ENCODE peak calls at places on chromosomes 13 and 19, in four cellular contexts. P is fibroblast of lung, M is body of pancreas, R is K562. J is an unnamed sample.
A peak's percentile ranks its signal among the peaks of the same experiment; 100 is the strongest.

GRCh38 chr13:27967203-27967735 is 1.8 kb downstream of the CDX2 start:
- DNase-seq in P (no peak), M (no peak), R (no peak), J (no peak)

GRCh38 chr13:48043789-48044503 is 6.4 kb downstream of the NUDT15 start:
- DNase-seq in P (peak; percentile 62), M (no peak), R (no peak), J (no peak)

GRCh38 chr13:105956891-105957290 is 578.6 kb downstream of the EFNB2 start:
- DNase-seq in P (peak; percentile 35), M (no peak), R (no peak), J (no peak)

GRCh38 chr13:73828811-73829210 is 305.4 kb downstream of the KLF12 start:
- DNase-seq in P (no peak), M (no peak), R (no peak), J (no peak)

GRCh38 chr13:43831088-43831487 is 44.3 kb upstream of the ENOX1 start:
- DNase-seq in P (peak; percentile 55), M (no peak), R (no peak), J (no peak)

GRCh38 chr19:41031926-41032325 is 40.8 kb downstream of the CYP2B6 start:
- DNase-seq in P (no peak), M (no peak), R (no peak), J (no peak)

GRCh38 chr13:26061947-26062346 is 10.1 kb upstream of the SHISA2 start:
- DNase-seq in P (peak; percentile 68), M (no peak), R (no peak), J (peak; percentile 41)

GRCh38 chr19:14127929-14128509 is 8.4 kb downstream of the ASF1B start:
- DNase-seq in P (no peak), M (peak; percentile 50), R (no peak), J (no peak)

GRCh38 chr13:35723061-35723461 is 246.6 kb upstream of the MAB21L1 start:
- DNase-seq in P (peak; percentile 75), M (peak; percentile 15), R (no peak), J (no peak)

GRCh38 chr19:1292419-1293151 is 6.9 kb downstream of the EFNA2 start:
- DNase-seq in P (no peak), M (no peak), R (no peak), J (no peak)

GRCh38 chr13:26813626-26814348 is 53.2 kb upstream of the GPR12 start:
- DNase-seq in P (no peak), M (no peak), R (no peak), J (no peak)

GRCh38 chr13:28528848-28529247 is 33.9 kb upstream of the FLT1 start:
- DNase-seq in P (no peak), M (no peak), R (no peak), J (peak; percentile 20)

GRCh38 chr13:25469179-25469545 is 97.4 kb downstream of the ATP8A2 start:
- DNase-seq in P (no peak), M (no peak), R (no peak), J (no peak)

GRCh38 chr13:31765441-31765840 is 26.1 kb downstream of the RXFP2 start:
- DNase-seq in P (peak; percentile 61), M (no peak), R (no peak), J (no peak)

GRCh38 chr13:102699419-102699961 is 4.6 kb upstream of the METTL21C start:
- DNase-seq in P (no peak), M (no peak), R (no peak), J (no peak)

GRCh38 chr19:18205180-18205915 is 1.5 kb upstream of the RAB3A start:
- DNase-seq in P (peak; percentile 82), M (peak; percentile 79), R (peak; percentile 65), J (peak; percentile 92)

GRCh38 chr19:15303105-15303780 is 29.1 kb downstream of the BRD4 start:
- DNase-seq in P (peak; percentile 80), M (no peak), R (no peak), J (no peak)

GRCh38 chr19:19226663-19227062 is 14.9 kb downstream of the NCAN start:
- DNase-seq in P (no peak), M (no peak), R (no peak), J (no peak)

GRCh38 chr19:6236310-6237291 is 43.2 kb downstream of the MLLT1 start:
- DNase-seq in P (no peak), M (peak; percentile 95), R (no peak), J (no peak)

GRCh38 chr19:18109731-18110671 is 12.4 kb downstream of the MAST3 start:
- DNase-seq in P (no peak), M (peak; percentile 68), R (peak; percentile 89), J (peak; percentile 36)

GRCh38 chr13:113901642-113902041 is 37.8 kb upstream of the GAS6 start:
- DNase-seq in P (no peak), M (no peak), R (no peak), J (no peak)

GRCh38 chr13:75689686-75690085 is 53.6 kb downstream of the LMO7 start:
- DNase-seq in P (no peak), M (no peak), R (no peak), J (no peak)

GRCh38 chr13:98278068-98278619 is 101.1 kb upstream of the RNF113B start:
- DNase-seq in P (no peak), M (no peak), R (no peak), J (no peak)

GRCh38 chr19:2810141-2811091 is 9.3 kb upstream of the ZNF554 start:
- DNase-seq in P (no peak), M (no peak), R (no peak), J (no peak)

GRCh38 chr13:32947886-32948285 is 68.3 kb upstream of the KL start:
- DNase-seq in P (no peak), M (peak; percentile 32), R (no peak), J (no peak)

GRCh38 chr13:108987488-108987887 is 358.1 kb downstream of the MYO16 start:
- DNase-seq in P (peak; percentile 58), M (no peak), R (no peak), J (peak; percentile 57)

GRCh38 chr13:19596960-19597361 is 35.6 kb upstream of the TPTE2 start:
- DNase-seq in P (peak; percentile 60), M (no peak), R (no peak), J (no peak)

GRCh38 chr13:32277838-32278237 is 37.3 kb downstream of the ZAR1L start:
- DNase-seq in P (no peak), M (no peak), R (no peak), J (no peak)

GRCh38 chr13:71632721-71633120 is 234.3 kb downstream of the DACH1 start:
- DNase-seq in P (no peak), M (no peak), R (no peak), J (no peak)

GRCh38 chr13:79786176-79786575 is 305.2 kb downstream of the NDFIP2 start:
- DNase-seq in P (no peak), M (no peak), R (no peak), J (no peak)

GRCh38 chr13:79781829-79782540 is 301.0 kb downstream of the NDFIP2 start:
- DNase-seq in P (no peak), M (no peak), R (no peak), J (peak; percentile 35)

GRCh38 chr13:79780240-79780639 is 299.3 kb downstream of the NDFIP2 start:
- DNase-seq in P (peak; percentile 9), M (no peak), R (no peak), J (no peak)

GRCh38 chr13:79779761-79780160 is 298.8 kb downstream of the NDFIP2 start:
- DNase-seq in P (peak; percentile 52), M (peak; percentile 13), R (no peak), J (peak; percentile 80)

DNA sequence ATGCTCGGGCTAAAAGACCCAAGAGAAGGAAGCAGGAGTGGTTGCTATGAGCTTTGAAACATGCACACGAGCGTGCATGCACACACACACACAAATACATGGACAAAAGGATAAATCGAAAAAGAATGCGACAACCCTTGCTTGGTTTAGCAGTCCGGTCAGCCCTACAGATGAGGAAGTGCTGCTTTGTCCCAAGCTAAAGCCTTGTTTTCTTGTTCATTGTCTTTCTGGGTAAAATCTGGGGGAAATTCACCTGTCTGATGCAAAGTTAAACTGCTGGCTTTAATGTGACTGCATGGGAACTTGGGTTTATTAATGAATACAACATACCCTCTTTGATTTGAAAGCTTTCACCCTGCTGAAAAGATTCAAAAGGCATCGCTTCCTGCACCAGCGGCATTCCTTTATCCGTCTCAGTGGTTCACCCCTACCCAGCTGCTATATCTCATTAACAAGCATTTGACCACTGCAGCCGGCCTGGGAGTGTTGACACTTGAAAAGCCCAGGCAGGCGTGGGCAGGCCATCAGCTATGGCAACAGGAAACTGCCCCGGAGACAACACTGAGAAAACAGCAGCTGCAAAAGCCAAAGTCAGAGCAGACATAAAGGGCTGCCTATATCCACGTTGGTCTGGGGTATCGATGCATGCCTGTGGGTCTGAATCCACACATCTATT is 301.7 kb downstream of the NDFIP2 start:
- DNase-seq in P (peak; percentile 74), M (peak; percentile 71), R (no peak), J (peak; percentile 99)
- H3K4me3 ChIP-seq in P (no peak overlapping the region), M (no peak overlapping the region), R (no peak overlapping the region), J (peak overlapping the region; percentile 32)

DNA sequence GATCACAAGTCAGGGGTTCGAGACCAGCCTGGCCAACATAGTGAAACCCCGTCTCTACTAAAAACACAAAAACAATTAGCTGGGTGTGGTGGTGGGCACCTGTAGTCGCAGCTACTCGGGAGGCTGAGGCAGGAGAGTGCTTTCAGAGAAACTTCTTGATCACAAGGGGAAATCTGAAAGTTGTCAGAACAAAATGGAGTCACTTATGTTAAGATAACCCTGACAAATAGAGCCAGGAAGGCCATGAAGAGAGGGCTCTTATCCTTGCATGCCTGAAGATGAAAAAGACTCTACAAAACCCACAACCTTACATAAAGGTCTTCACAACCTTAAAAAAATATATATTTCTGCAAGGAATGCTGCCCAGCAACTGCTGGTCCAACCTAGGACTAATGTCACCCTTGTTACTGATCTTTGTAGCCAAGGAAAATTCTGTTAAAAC is 1.2 kb downstream of the CARD8 start:
- DNase-seq in P (no peak), M (no peak), R (no peak), J (no peak)
- H3K4me3 ChIP-seq in P (peak overlapping the region; percentile 85), M (no peak overlapping the region), R (peak overlapping the region; percentile 63), J (no peak overlapping the region)

DNA sequence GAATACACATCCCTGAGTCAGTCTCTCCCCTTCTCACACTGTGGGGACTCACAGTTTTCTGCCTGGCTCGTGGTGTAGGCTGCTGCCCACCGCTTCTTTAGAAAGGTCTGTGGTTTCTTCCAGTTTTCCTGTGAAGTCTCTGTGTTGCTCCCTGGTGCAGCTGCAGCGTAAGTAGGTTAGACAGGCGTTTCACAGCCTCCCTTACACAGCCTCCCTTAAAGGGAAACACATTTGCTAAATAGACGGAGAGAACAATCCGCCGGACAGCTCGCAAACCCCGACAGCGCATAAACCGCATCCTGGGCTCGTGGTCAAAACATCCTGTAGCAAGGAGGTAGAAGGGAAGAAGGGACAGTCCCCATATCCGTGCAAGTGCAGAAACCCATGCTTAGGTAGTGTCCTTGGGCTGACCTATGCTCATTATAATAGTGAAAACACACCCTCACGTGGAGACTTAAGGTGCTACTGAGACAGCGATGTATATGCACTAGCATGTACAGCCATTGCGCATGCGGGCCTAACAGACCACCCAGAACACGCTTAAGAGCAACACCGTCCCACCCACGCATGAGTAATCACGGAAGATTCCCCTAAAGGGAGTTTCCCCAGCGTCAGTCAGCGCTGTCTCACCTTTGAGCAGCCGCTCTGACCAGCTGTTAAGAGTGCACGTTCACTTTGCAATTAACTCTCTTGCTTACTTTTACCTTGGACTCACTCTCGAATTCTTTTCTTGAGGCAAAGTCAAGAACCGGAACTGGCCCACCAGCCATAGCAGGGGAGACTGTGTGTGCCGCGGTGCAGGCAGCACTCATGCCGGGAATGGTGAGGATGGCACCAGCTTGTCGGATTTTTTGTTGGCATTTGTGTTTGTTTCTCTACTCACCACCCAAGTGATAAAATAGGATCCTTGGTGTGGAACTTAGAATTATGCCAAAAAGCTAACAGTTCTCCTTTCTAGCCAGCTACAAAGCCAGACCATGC is 16.6 kb downstream of the SIGLEC8 start:
- DNase-seq in P (no peak), M (no peak), R (peak; percentile 49), J (no peak)
- H3K4me3 ChIP-seq in P (no peak overlapping the region), M (no peak overlapping the region), R (peak overlapping the region; percentile 32), J (no peak overlapping the region)

DNA sequence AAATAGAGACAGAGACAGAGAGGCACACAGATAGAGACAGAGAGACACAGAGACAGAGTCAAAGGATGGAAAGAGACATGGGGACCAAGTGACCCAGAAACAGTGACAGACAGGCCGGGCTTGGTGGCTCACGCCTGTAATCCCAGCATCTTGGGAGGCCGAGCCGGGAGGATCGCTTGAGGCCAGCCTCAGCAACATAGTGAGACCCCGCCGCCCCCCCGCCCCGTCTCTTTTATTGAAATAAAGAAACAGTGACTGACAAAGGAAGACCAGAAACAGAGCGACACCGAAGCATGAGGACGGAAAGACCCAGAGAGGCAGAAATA is 848 bp upstream of the NECTIN2 start:
- DNase-seq in P (no peak), M (no peak), R (no peak), J (no peak)
- H3K4me3 ChIP-seq in P (peak overlapping the region; percentile 40), M (no peak overlapping the region), R (peak overlapping the region; percentile 92), J (peak overlapping the region; percentile 59)

J was measured in SJCRH30.